ENCODE peak calls at places on chromosomes 16 and 17, in ten cellular contexts. B is GM13976; V is cardiac fibroblast; C is SW480; G is activated T-helper 1 cell treated with Interleukin-2 at 50 U/mL for 16 hours; E is stimulated activated CD4-positive, alpha-beta T cell treated with anti-CD3 and anti-CD28 coated beads, TNF-alpha, amount 100 ng/mL, for 24 hours; I is left ventricle myocardium superior; R is CD4-positive, CD25-positive, alpha-beta regulatory T cell; U is astrocyte of the cerebellum; K is stimulated activated CD8-positive, alpha-beta memory T cell treated with anti-CD3 and anti-CD28 coated beads, Interleukin-4, amount 100 ng/mL, for 1 hour. S is an unnamed sample.

GRCh38 chr17:7354262-7354781 is 634 bp upstream of the TMEM95 start:
- DNase-seq in G (no peak), V (peak; percentile 46), U (no peak), R (no peak), E (no peak), K (no peak), B (no peak), C (peak; percentile 96), I (no peak), S (peak; percentile 74)

GRCh38 chr17:82927311-82927660 is 87.5 kb upstream of the ZNF750 start:
- DNase-seq in C (no peak), G (no peak), V (no peak), B (no peak), K (no peak), I (no peak), R (no peak), E (no peak), U (no peak), S (no peak)

GRCh38 chr17:72390675-72391501 is 270.1 kb downstream of the SOX9 start:
- DNase-seq in C (peak; percentile 93), I (no peak), G (no peak), B (no peak), U (no peak), K (no peak), V (no peak), R (no peak), E (no peak), S (peak; percentile 81)

GRCh38 chr16:22189473-22190168 is 16.5 kb upstream of the EEF2K start:
- DNase-seq in U (no peak), I (peak; percentile 62), K (peak; percentile 62), B (peak; percentile 53), C (peak; percentile 62), R (peak; percentile 95), E (peak; percentile 88), G (peak; percentile 89), V (peak; percentile 63), S (no peak)

GRCh38 chr16:50809561-50809960 is 67.7 kb downstream of the CYLD start:
- DNase-seq in I (no peak), B (peak; percentile 67), U (no peak), C (peak; percentile 83), G (no peak), V (no peak), E (no peak), K (no peak), R (no peak), S (no peak)

GRCh38 chr16:88050952-88051660 is 99.9 kb downstream of the BANP start:
- DNase-seq in B (no peak), U (no peak), K (no peak), V (no peak), E (no peak), G (no peak), C (no peak), R (no peak), I (peak; percentile 24), S (no peak)

GRCh38 chr16:29154676-29155121 is 169.8 kb downstream of the LAT start:
- DNase-seq in E (no peak), U (peak; percentile 48), V (peak; percentile 42), I (peak; percentile 58), C (no peak), R (no peak), G (no peak), K (no peak), B (no peak), S (no peak)

GRCh38 chr17:58337600-58338453 is 9.2 kb upstream of the TSPOAP1 start:
- DNase-seq in V (peak; percentile 82), C (peak; percentile 88), E (peak; percentile 95), R (peak; percentile 97), I (peak; percentile 83), G (peak; percentile 86), B (peak; percentile 83), U (peak; percentile 33), K (peak; percentile 76), S (peak; percentile 84)

GRCh38 chr16:27344707-27345106 is 30.9 kb downstream of the IL4R start:
- DNase-seq in R (no peak), U (no peak), C (peak; percentile 26), I (no peak), G (no peak), E (no peak), B (no peak), V (no peak), K (no peak), S (no peak)

GRCh38 chr17:38628441-38628840 is 22.7 kb upstream of the SRCIN1 start:
- DNase-seq in B (no peak), V (peak; percentile 14), E (no peak), U (no peak), R (no peak), K (no peak), I (no peak), G (no peak), C (peak; percentile 78), S (no peak)

GRCh38 chr16:361872-362701 is 8.3 kb downstream of the MRPL28 start:
- DNase-seq in B (peak; percentile 88), V (peak; percentile 83), U (peak; percentile 44), G (peak; percentile 58), E (peak; percentile 73), C (peak; percentile 85), I (peak; percentile 82), R (peak; percentile 80), K (no peak), S (peak; percentile 51)

GRCh38 chr16:87712184-87712822 is 53.5 kb downstream of the KLHDC4 start:
- DNase-seq in B (no peak), V (no peak), E (no peak), I (no peak), R (no peak), K (no peak), C (no peak), U (no peak), G (no peak), S (no peak)

GRCh38 chr17:10735821-10736220 is 6.0 kb upstream of the TMEM220 start:
- DNase-seq in U (no peak), E (no peak), C (no peak), G (no peak), B (no peak), I (no peak), V (no peak), K (no peak), R (no peak), S (no peak)

GRCh38 chr16:85163278-85164112 is 51.2 kb upstream of the CIBAR2 start:
- DNase-seq in C (no peak), G (no peak), B (no peak), K (no peak), R (no peak), E (no peak), V (no peak), U (no peak), I (no peak), S (no peak)

GRCh38 chr17:39563476-39563875 is 44.2 kb downstream of the NEUROD2 start:
- DNase-seq in U (no peak), R (no peak), E (no peak), G (no peak), I (no peak), V (peak; percentile 53), C (no peak), K (no peak), B (no peak), S (no peak)

GRCh38 chr16:48384982-48385271 is 286 bp downstream of the SIAH1 start:
- DNase-seq in V (peak; percentile 69), G (no peak), E (no peak), B (peak; percentile 77), I (peak; percentile 70), R (no peak), K (no peak), C (no peak), U (no peak), S (no peak)

GRCh38 chr17:55275894-55276804 is 11.4 kb downstream of the HLF start:
- DNase-seq in U (no peak), G (no peak), K (no peak), E (no peak), V (no peak), B (no peak), C (no peak), I (no peak), R (no peak), S (no peak)

GRCh38 chr16:2981177-2981898 is 1.1 kb upstream of the PKMYT1 start:
- DNase-seq in U (no peak), E (no peak), C (no peak), R (no peak), V (peak; percentile 23), I (no peak), B (no peak), G (no peak), K (no peak), S (no peak)

GRCh38 chr16:87608400-87608985 is 6.2 kb downstream of the JPH3 start:
- DNase-seq in R (peak; percentile 25), C (peak; percentile 14), I (peak; percentile 76), U (peak; percentile 29), K (no peak), G (no peak), B (peak; percentile 78), E (peak; percentile 26), V (peak; percentile 64), S (peak; percentile 48)

GRCh38 chr16:21156767-21157467 is 1.6 kb upstream of the LDAF1 start:
- DNase-seq in I (no peak), C (peak; percentile 80), G (no peak), R (peak; percentile 17), U (peak; percentile 55), B (peak; percentile 62), E (no peak), K (no peak), V (peak; percentile 89), S (peak; percentile 78)

GRCh38 chr17:80279895-80280294 is 19.2 kb downstream of the RNF213 start:
- DNase-seq in E (no peak), I (peak; percentile 81), R (no peak), B (no peak), G (no peak), U (peak; percentile 92), K (no peak), V (peak; percentile 92), C (no peak), S (no peak)

GRCh38 chr16:48955791-48956190 is 325.8 kb downstream of the CBLN1 start:
- DNase-seq in C (no peak), V (no peak), K (no peak), E (no peak), I (no peak), B (no peak), U (no peak), G (no peak), R (no peak), S (no peak)

GRCh38 chr16:51151435-51151950 is 423 bp upstream of the SALL1 start:
- DNase-seq in R (no peak), K (no peak), C (no peak), G (no peak), U (peak; percentile 65), B (no peak), V (peak; percentile 89), E (no peak), I (peak; percentile 44), S (peak; percentile 78)

GRCh38 chr16:81889896-81890634 is 111.0 kb downstream of the PLCG2 start:
- DNase-seq in I (no peak), C (peak; percentile 50), U (peak; percentile 32), V (peak; percentile 72), K (no peak), G (peak; percentile 9), R (peak; percentile 63), B (peak; percentile 72), E (peak; percentile 32), S (peak; percentile 69)

GRCh38 chr17:37791434-37791833 is 46.6 kb upstream of the HNF1B start:
- DNase-seq in E (peak; percentile 18), U (no peak), B (peak; percentile 74), I (no peak), C (peak; percentile 55), V (peak; percentile 12), R (peak; percentile 79), G (no peak), K (no peak), S (peak; percentile 62)

GRCh38 chr16:78473031-78473699 is 373.7 kb downstream of the WWOX start:
- DNase-seq in R (no peak), E (no peak), C (no peak), U (no peak), B (no peak), V (no peak), I (no peak), K (no peak), G (no peak), S (no peak)

S was measured in HFFc6.